ENCODE peak calls at places on chromosome 4, in four cellular contexts. Z is frontal cortex; K is stimulated activated CD8-positive, alpha-beta memory T cell treated with anti-CD3 and anti-CD28 coated beads, Interleukin-7, amount 100 ng/mL, for 1 hour; U is AG09309. T is an unnamed sample.

GRCh38 chr4:107391630-107392028 is 328.4 kb downstream of the PAPSS1 start:
- DNase-seq in Z (no peak), K (no peak), U (peak; percentile 11), T (no peak)

GRCh38 chr4:124139044-124139443 is 573.5 kb downstream of the ANKRD50 start:
- DNase-seq in Z (no peak), K (no peak), U (no peak), T (no peak)

GRCh38 chr4:1683903-1684755 is at the start of gene FAM53A:
- DNase-seq in Z (peak; percentile 94), K (peak; percentile 88), U (peak; percentile 10), T (peak; percentile 33)

GRCh38 chr4:7186516-7187296 is 5.6 kb upstream of the SORCS2 start:
- DNase-seq in Z (no peak), K (no peak), U (no peak), T (no peak)

GRCh38 chr4:182644326-182645050 is 272.7 kb downstream of the DCTD start:
- DNase-seq in Z (no peak), K (no peak), U (no peak), T (no peak)

GRCh38 chr4:3486556-3487270 is 23.6 kb downstream of the DOK7 start:
- DNase-seq in Z (peak; percentile 66), K (no peak), U (no peak), T (no peak)

GRCh38 chr4:10063544-10064300 is 42.4 kb upstream of the SLC2A9 start:
- DNase-seq in Z (no peak), K (no peak), U (peak; percentile 45), T (peak; percentile 73)

GRCh38 chr4:24073948-24074347 is 184.1 kb upstream of the PPARGC1A start:
- DNase-seq in Z (no peak), K (no peak), U (no peak), T (no peak)

GRCh38 chr4:81814909-81815539 is 343.3 kb upstream of the RASGEF1B start:
- DNase-seq in Z (no peak), K (no peak), U (no peak), T (no peak)

GRCh38 chr4:111174331-111174730 is 551.5 kb upstream of the PITX2 start:
- DNase-seq in Z (no peak), K (no peak), U (no peak), T (peak; percentile 34)

GRCh38 chr4:40311811-40312346 is 23.3 kb upstream of the CHRNA9 start:
- DNase-seq in Z (no peak), K (no peak), U (no peak), T (no peak)

GRCh38 chr4:82984459-82984858 is 26.2 kb downstream of the LIN54 start:
- DNase-seq in Z (no peak), K (no peak), U (peak; percentile 8), T (peak; percentile 57)

GRCh38 chr4:88211473-88212252 is 53.2 kb upstream of the ABCG2 start:
- DNase-seq in Z (peak; percentile 16), K (peak; percentile 10), U (no peak), T (peak; percentile 26)

GRCh38 chr4:150750824-150751223 is 168.9 kb downstream of the MAB21L2 start:
- DNase-seq in Z (no peak), K (no peak), U (no peak), T (no peak)

GRCh38 chr4:121192500-121192899 is 28.4 kb upstream of the TNIP3 start:
- DNase-seq in Z (no peak), K (no peak), U (no peak), T (peak; percentile 33)

GRCh38 chr4:94403735-94404134 is 48.0 kb upstream of the PDLIM5 start:
- DNase-seq in Z (no peak), K (no peak), U (no peak), T (no peak)

GRCh38 chr4:22932326-22932725 is 239.6 kb downstream of the GBA3 start:
- DNase-seq in Z (no peak), K (no peak), U (no peak), T (no peak)